ENCODE peak calls at places on chromosomes 2 and 18, in ten cellular contexts. One of them, this sample, is unnamed.

GRCh38 chr2:234996467-234997270 is 44.9 kb downstream of the SH3BP4 start:
- DNase-seq in Peyer's patch: no peak
- DNase-seq in MG63: peak; percentile 78
- DNase-seq in fibroblast of lung: peak; percentile 72
- DNase-seq in RWPE2: no peak
- DNase-seq in gastrocnemius medialis: no peak
- DNase-seq in heart left ventricle: no peak
- DNase-seq in suprapubic skin: no peak
- DNase-seq in astrocyte: peak; percentile 94
- DNase-seq in CD8-positive, alpha-beta memory T cell: no peak
- DNase-seq in this sample: peak; percentile 93

GRCh38 chr2:152875832-152876669 is 157.6 kb downstream of the ARL6IP6 start:
- DNase-seq in Peyer's patch: no peak
- DNase-seq in MG63: peak; percentile 3
- DNase-seq in fibroblast of lung: no peak
- DNase-seq in RWPE2: no peak
- DNase-seq in gastrocnemius medialis: no peak
- DNase-seq in heart left ventricle: no peak
- DNase-seq in suprapubic skin: no peak
- DNase-seq in astrocyte: peak; percentile 31
- DNase-seq in CD8-positive, alpha-beta memory T cell: no peak
- DNase-seq in this sample: no peak

GRCh38 chr2:45361666-45362065 is 249.4 kb downstream of the SRBD1 start:
- DNase-seq in Peyer's patch: no peak
- DNase-seq in MG63: no peak
- DNase-seq in fibroblast of lung: no peak
- DNase-seq in RWPE2: no peak
- DNase-seq in gastrocnemius medialis: no peak
- DNase-seq in heart left ventricle: no peak
- DNase-seq in suprapubic skin: no peak
- DNase-seq in astrocyte: no peak
- DNase-seq in CD8-positive, alpha-beta memory T cell: no peak
- DNase-seq in this sample: no peak

GRCh38 chr18:3541549-3542386 is 91.8 kb downstream of the TGIF1 start:
- DNase-seq in Peyer's patch: no peak
- DNase-seq in MG63: no peak
- DNase-seq in fibroblast of lung: no peak
- DNase-seq in RWPE2: no peak
- DNase-seq in gastrocnemius medialis: no peak
- DNase-seq in heart left ventricle: no peak
- DNase-seq in suprapubic skin: no peak
- DNase-seq in astrocyte: no peak
- DNase-seq in CD8-positive, alpha-beta memory T cell: no peak
- DNase-seq in this sample: no peak

GRCh38 chr18:73785276-73785675 is 362.4 kb downstream of the FBXO15 start:
- DNase-seq in Peyer's patch: no peak
- DNase-seq in MG63: no peak
- DNase-seq in fibroblast of lung: peak; percentile 56
- DNase-seq in RWPE2: no peak
- DNase-seq in gastrocnemius medialis: no peak
- DNase-seq in heart left ventricle: no peak
- DNase-seq in suprapubic skin: no peak
- DNase-seq in astrocyte: peak; percentile 53
- DNase-seq in CD8-positive, alpha-beta memory T cell: no peak
- DNase-seq in this sample: no peak

GRCh38 chr2:164906947-164907346 is 48.4 kb downstream of the SLC38A11 start:
- DNase-seq in Peyer's patch: no peak
- DNase-seq in MG63: no peak
- DNase-seq in fibroblast of lung: no peak
- DNase-seq in RWPE2: no peak
- DNase-seq in gastrocnemius medialis: no peak
- DNase-seq in heart left ventricle: no peak
- DNase-seq in suprapubic skin: no peak
- DNase-seq in astrocyte: no peak
- DNase-seq in CD8-positive, alpha-beta memory T cell: no peak
- DNase-seq in this sample: no peak

GRCh38 chr2:58432491-58433166 is 191.5 kb upstream of the FANCL start:
- DNase-seq in Peyer's patch: peak; percentile 67
- DNase-seq in MG63: no peak
- DNase-seq in fibroblast of lung: no peak
- DNase-seq in RWPE2: no peak
- DNase-seq in gastrocnemius medialis: no peak
- DNase-seq in heart left ventricle: no peak
- DNase-seq in suprapubic skin: no peak
- DNase-seq in astrocyte: no peak
- DNase-seq in CD8-positive, alpha-beta memory T cell: no peak
- DNase-seq in this sample: no peak

GRCh38 chr18:37567061-37567993 is 1.7 kb upstream of the CELF4 start:
- DNase-seq in Peyer's patch: no peak
- DNase-seq in MG63: no peak
- DNase-seq in fibroblast of lung: no peak
- DNase-seq in RWPE2: no peak
- DNase-seq in gastrocnemius medialis: no peak
- DNase-seq in heart left ventricle: no peak
- DNase-seq in suprapubic skin: no peak
- DNase-seq in astrocyte: no peak
- DNase-seq in CD8-positive, alpha-beta memory T cell: no peak
- DNase-seq in this sample: peak; percentile 80

GRCh38 chr2:26692814-26693286 is 328 bp downstream of the KCNK3 start:
- DNase-seq in Peyer's patch: no peak
- DNase-seq in MG63: no peak
- DNase-seq in fibroblast of lung: peak; percentile 21
- DNase-seq in RWPE2: no peak
- DNase-seq in gastrocnemius medialis: no peak
- DNase-seq in heart left ventricle: no peak
- DNase-seq in suprapubic skin: no peak
- DNase-seq in astrocyte: peak; percentile 50
- DNase-seq in CD8-positive, alpha-beta memory T cell: no peak
- DNase-seq in this sample: peak; percentile 85

GRCh38 chr2:161232571-161232970 is 72.3 kb downstream of the TANK start:
- DNase-seq in Peyer's patch: no peak
- DNase-seq in MG63: no peak
- DNase-seq in fibroblast of lung: no peak
- DNase-seq in RWPE2: no peak
- DNase-seq in gastrocnemius medialis: no peak
- DNase-seq in heart left ventricle: no peak
- DNase-seq in suprapubic skin: no peak
- DNase-seq in astrocyte: no peak
- DNase-seq in CD8-positive, alpha-beta memory T cell: no peak
- DNase-seq in this sample: no peak
- H3K36me3 ChIP-seq in Peyer's patch: peaks cover 42% of the 10 kb centered on the region
- H3K36me3 ChIP-seq in MG63: peaks cover 13% of the 10 kb centered on the region
- H3K36me3 ChIP-seq in fibroblast of lung: peaks cover 5% of the 10 kb centered on the region
- H3K36me3 ChIP-seq in RWPE2: peaks cover 58% of the 10 kb centered on the region
- H3K36me3 ChIP-seq in gastrocnemius medialis: peaks cover 21% of the 10 kb centered on the region
- H3K36me3 ChIP-seq in heart left ventricle: no peaks in the 10 kb centered on the region
- H3K36me3 ChIP-seq in suprapubic skin: peaks cover 47% of the 10 kb centered on the region
- H3K36me3 ChIP-seq in astrocyte: peaks cover 9% of the 10 kb centered on the region
- H3K36me3 ChIP-seq in CD8-positive, alpha-beta memory T cell: peaks cover 15% of the 10 kb centered on the region
- H3K36me3 ChIP-seq in this sample: no peaks in the 10 kb centered on the region

GRCh38 chr2:44333994-44334393 is 27.3 kb downstream of the PREPL start:
- DNase-seq in Peyer's patch: no peak
- DNase-seq in MG63: no peak
- DNase-seq in fibroblast of lung: no peak
- DNase-seq in RWPE2: no peak
- DNase-seq in gastrocnemius medialis: no peak
- DNase-seq in heart left ventricle: no peak
- DNase-seq in suprapubic skin: no peak
- DNase-seq in astrocyte: no peak
- DNase-seq in CD8-positive, alpha-beta memory T cell: no peak
- DNase-seq in this sample: no peak
- H3K36me3 ChIP-seq in Peyer's patch: peaks cover 77% of the 10 kb centered on the region
- H3K36me3 ChIP-seq in MG63: peaks cover 87% of the 10 kb centered on the region
- H3K36me3 ChIP-seq in fibroblast of lung: peaks cover 8% of the 10 kb centered on the region
- H3K36me3 ChIP-seq in RWPE2: peaks cover 76% of the 10 kb centered on the region
- H3K36me3 ChIP-seq in gastrocnemius medialis: peaks cover 59% of the 10 kb centered on the region
- H3K36me3 ChIP-seq in heart left ventricle: no peaks in the 10 kb centered on the region
- H3K36me3 ChIP-seq in suprapubic skin: peaks cover 68% of the 10 kb centered on the region
- H3K36me3 ChIP-seq in astrocyte: peaks cover 22% of the 10 kb centered on the region
- H3K36me3 ChIP-seq in CD8-positive, alpha-beta memory T cell: peaks cover 30% of the 10 kb centered on the region
- H3K36me3 ChIP-seq in this sample: peaks cover 2% of the 10 kb centered on the region

DNA sequence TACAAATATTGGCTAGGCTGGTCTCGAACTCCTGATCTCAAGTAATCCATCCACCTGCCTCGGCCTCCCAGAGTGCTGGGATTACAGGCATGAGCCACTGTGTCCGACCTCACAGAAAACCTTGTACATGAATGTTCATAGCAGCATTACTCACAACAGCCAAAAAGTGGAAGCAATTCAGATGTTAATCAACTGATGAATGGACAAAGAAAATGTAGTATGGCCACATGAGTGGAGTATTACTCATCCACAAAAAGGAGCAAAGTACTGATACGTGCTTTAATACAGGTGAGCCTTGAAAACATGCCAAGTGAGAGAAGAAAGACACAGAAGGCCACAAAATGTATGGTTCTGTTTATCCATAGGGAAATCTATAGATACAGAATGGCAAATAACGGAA is 20.6 kb downstream of the CEP192 start:
- DNase-seq in Peyer's patch: no peak
- DNase-seq in MG63: no peak
- DNase-seq in fibroblast of lung: no peak
- DNase-seq in RWPE2: no peak
- DNase-seq in gastrocnemius medialis: no peak
- DNase-seq in heart left ventricle: no peak
- DNase-seq in suprapubic skin: no peak
- DNase-seq in astrocyte: no peak
- DNase-seq in CD8-positive, alpha-beta memory T cell: no peak
- DNase-seq in this sample: no peak
- H3K36me3 ChIP-seq in Peyer's patch: peaks cover 78% of the 10 kb centered on the region
- H3K36me3 ChIP-seq in MG63: peaks cover 53% of the 10 kb centered on the region
- H3K36me3 ChIP-seq in fibroblast of lung: peaks cover 3% of the 10 kb centered on the region
- H3K36me3 ChIP-seq in RWPE2: peaks cover 80% of the 10 kb centered on the region
- H3K36me3 ChIP-seq in gastrocnemius medialis: peaks cover 62% of the 10 kb centered on the region
- H3K36me3 ChIP-seq in heart left ventricle: no peaks in the 10 kb centered on the region
- H3K36me3 ChIP-seq in suprapubic skin: peaks cover 74% of the 10 kb centered on the region
- H3K36me3 ChIP-seq in astrocyte: peaks cover 45% of the 10 kb centered on the region
- H3K36me3 ChIP-seq in CD8-positive, alpha-beta memory T cell: peaks cover 35% of the 10 kb centered on the region
- H3K36me3 ChIP-seq in this sample: peaks cover 18% of the 10 kb centered on the region

GRCh38 chr2:63886445-63886844 is 44.7 kb downstream of the UGP2 start:
- DNase-seq in Peyer's patch: no peak
- DNase-seq in MG63: no peak
- DNase-seq in fibroblast of lung: no peak
- DNase-seq in RWPE2: no peak
- DNase-seq in gastrocnemius medialis: no peak
- DNase-seq in heart left ventricle: no peak
- DNase-seq in suprapubic skin: no peak
- DNase-seq in astrocyte: no peak
- DNase-seq in CD8-positive, alpha-beta memory T cell: no peak
- DNase-seq in this sample: no peak
- H3K36me3 ChIP-seq in Peyer's patch: peaks cover 83% of the 10 kb centered on the region
- H3K36me3 ChIP-seq in MG63: peaks cover 35% of the 10 kb centered on the region
- H3K36me3 ChIP-seq in fibroblast of lung: peaks cover 2% of the 10 kb centered on the region
- H3K36me3 ChIP-seq in RWPE2: peaks cover 94% of the 10 kb centered on the region
- H3K36me3 ChIP-seq in gastrocnemius medialis: peaks cover 77% of the 10 kb centered on the region
- H3K36me3 ChIP-seq in heart left ventricle: no peaks in the 10 kb centered on the region
- H3K36me3 ChIP-seq in suprapubic skin: peaks cover 76% of the 10 kb centered on the region
- H3K36me3 ChIP-seq in astrocyte: peaks cover 44% of the 10 kb centered on the region
- H3K36me3 ChIP-seq in CD8-positive, alpha-beta memory T cell: peaks cover 37% of the 10 kb centered on the region
- H3K36me3 ChIP-seq in this sample: peaks cover 66% of the 10 kb centered on the region